ENCODE peak calls at places on chromosome 12, in five cellular contexts. X is IMR-90, Q is K562, J is HepG2, K is H1. N is an unnamed sample.

GRCh38 chr12:89236748-89237428 is 115.4 kb downstream of the DUSP6 start:
- DNase-seq in K (no peak), X (peak), Q (no peak), J (no peak), N (no peak)

GRCh38 chr12:42296503-42297109 is 29.3 kb downstream of the ZCRB1 start:
- DNase-seq in X (no peak), J (peak), Q (peak), K (no peak), N (peak)

GRCh38 chr12:119500209-119500608 is 93.4 kb upstream of the TMEM233 start:
- DNase-seq in J (no peak), Q (peak), X (no peak), K (no peak), N (no peak)

GRCh38 chr12:110917467-110917866 is 2.9 kb downstream of the MYL2 start:
- DNase-seq in J (peak), Q (no peak), X (peak), K (no peak), N (peak)

GRCh38 chr12:59678759-59679411 is 83.1 kb downstream of the SLC16A7 start:
- DNase-seq in J (no peak), X (no peak), K (no peak), Q (no peak), N (no peak)

GRCh38 chr12:45377815-45378214 is 161.9 kb downstream of the ANO6 start:
- DNase-seq in X (no peak), Q (no peak), K (no peak), J (no peak), N (no peak)

GRCh38 chr12:109728921-109729836 is 15.6 kb downstream of the FAM222A start:
- DNase-seq in Q (no peak), J (no peak), K (no peak), X (no peak), N (no peak)

GRCh38 chr12:110670161-110670701 is 18.7 kb downstream of the HVCN1 start:
- DNase-seq in X (no peak), Q (no peak), K (no peak), J (no peak), N (no peak)

GRCh38 chr12:88856201-88856600 is 275.9 kb upstream of the KITLG start:
- DNase-seq in Q (no peak), X (no peak), K (no peak), J (peak), N (no peak)

GRCh38 chr12:4934651-4935050 is 24.9 kb downstream of the KCNA1 start:
- DNase-seq in K (no peak), X (peak), J (no peak), Q (no peak), N (no peak)

GRCh38 chr12:65903680-65904403 is 79.6 kb downstream of the HMGA2 start:
- DNase-seq in J (no peak), K (no peak), Q (no peak), X (no peak), N (no peak)

GRCh38 chr12:95066091-95066855 is 7.1 kb downstream of the NR2C1 start:
- DNase-seq in X (no peak), Q (no peak), J (no peak), K (no peak), N (no peak)

GRCh38 chr12:91204416-91204815 is 21.8 kb upstream of the DCN start:
- DNase-seq in Q (no peak), X (peak), J (no peak), K (no peak), N (no peak)

GRCh38 chr12:56151672-56152131 is 685 bp upstream of the MYL6B start:
- DNase-seq in X (no peak), J (peak), K (no peak), Q (peak), N (peak)

GRCh38 chr12:50242751-50243191 is 40.5 kb downstream of the LIMA1 start:
- DNase-seq in X (peak), K (no peak), Q (no peak), J (no peak), N (no peak)

GRCh38 chr12:1605129-1606020 is 11.0 kb upstream of the FBXL14 start:
- DNase-seq in X (peak), J (peak), K (no peak), Q (peak), N (peak)

GRCh38 chr12:98701166-98701565 is 56.1 kb downstream of the APAF1 start:
- DNase-seq in Q (no peak), X (peak), K (no peak), J (no peak), N (no peak)

GRCh38 chr12:118058881-118059644 is 1.9 kb downstream of the WSB2 start:
- DNase-seq in J (peak), Q (no peak), X (peak), K (no peak), N (no peak)

GRCh38 chr12:63747553-63747952 is 32.2 kb upstream of the RXYLT1 start:
- DNase-seq in Q (no peak), K (no peak), X (no peak), J (no peak), N (no peak)

GRCh38 chr12:42458575-42458974 is 131.0 kb downstream of the PRICKLE1 start:
- DNase-seq in X (no peak), K (no peak), Q (no peak), J (no peak), N (no peak)

GRCh38 chr12:92952394-92952793 is 23.3 kb upstream of the EEA1 start:
- DNase-seq in X (no peak), J (no peak), K (no peak), Q (no peak), N (no peak)

GRCh38 chr12:40325349-40325960 is 100.7 kb downstream of the LRRK2 start:
- DNase-seq in X (peak), Q (peak), K (no peak), J (peak), N (peak)

GRCh38 chr12:114667669-114668150 is 16.3 kb downstream of the TBX3 start:
- DNase-seq in Q (no peak), X (no peak), J (no peak), K (no peak), N (no peak)

GRCh38 chr12:114668905-114669304 is 15.1 kb downstream of the TBX3 start:
- DNase-seq in K (no peak), Q (no peak), J (peak), X (no peak), N (no peak)

GRCh38 chr12:114666746-114667668 is 17.0 kb downstream of the TBX3 start:
- DNase-seq in K (no peak), X (no peak), Q (no peak), J (peak), N (no peak)

GRCh38 chr12:114669501-114670256 is 14.3 kb downstream of the TBX3 start:
- DNase-seq in X (peak), J (peak), Q (no peak), K (no peak), N (no peak)

GRCh38 chr12:114668151-114668891 is 15.7 kb downstream of the TBX3 start:
- DNase-seq in K (peak), J (peak), X (peak), Q (peak), N (peak)
- TF ChIP-seq MAFK in K (no peak), J (no peak), X (no peak), Q (no peak), N (no peak)

GRCh38 chr12:11347810-11348209 is 37.6 kb upstream of the PRB4 start:
- DNase-seq in X (no peak), J (no peak), K (no peak), Q (no peak), N (no peak)
- TF ChIP-seq MAFK in X (no peak), J (no peak), K (no peak), Q (no peak), N (no peak)

GRCh38 chr12:31238764-31239387 is 87.1 kb downstream of the SINHCAF start:
- DNase-seq in Q (peak), K (no peak), J (peak), X (peak), N (peak)
- TF ChIP-seq MAFK in Q (no peak), K (no peak), J (no peak), X (no peak), N (no peak)

DNA sequence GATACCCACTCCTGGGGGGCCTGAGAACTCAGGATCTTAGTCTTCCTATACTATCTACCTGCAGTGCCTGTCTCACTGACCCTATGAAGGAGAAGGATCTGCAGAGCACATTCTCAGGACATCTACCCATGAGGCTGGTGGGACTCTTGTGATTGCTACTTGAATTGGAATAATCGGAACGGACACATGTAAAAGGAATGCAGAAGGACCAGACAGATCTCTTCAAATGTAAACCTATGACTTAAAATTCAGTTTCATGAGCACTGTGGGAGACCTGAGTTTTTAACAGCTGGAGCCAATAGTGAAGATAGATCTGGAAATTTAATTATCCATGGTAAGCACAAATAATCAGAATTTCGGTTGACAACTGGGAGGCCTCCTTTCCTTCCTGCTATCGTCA is 35.2 kb upstream of the CPSF6 start:
- DNase-seq in X (no peak), Q (no peak), K (no peak), J (no peak), N (no peak)
- TF ChIP-seq MAFK in X (no peak), Q (no peak), K (no peak), J (no peak), N (no peak)

DNA sequence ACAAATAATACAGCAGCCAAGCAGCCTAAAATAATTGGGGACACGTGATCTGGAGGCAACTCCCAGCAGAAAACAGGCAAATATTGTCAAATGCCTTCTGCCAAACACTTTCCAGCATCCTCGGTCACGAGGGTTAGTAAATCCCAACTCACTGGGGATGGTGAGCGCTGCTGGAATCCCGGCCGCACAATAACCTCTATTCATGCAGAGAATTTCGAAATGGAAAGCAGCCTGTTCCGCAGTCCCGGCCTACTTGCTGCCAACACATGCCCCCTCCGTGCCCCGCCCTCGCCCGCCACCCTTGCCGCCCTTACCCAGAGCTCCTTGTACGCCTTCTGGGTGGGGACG is 62.2 kb downstream of the RFX4 start:
- DNase-seq in Q (no peak), X (no peak), J (peak), K (no peak), N (no peak)
- TF ChIP-seq MAFK in Q (no peak), X (no peak), J (no peak), K (no peak), N (no peak)

DNA sequence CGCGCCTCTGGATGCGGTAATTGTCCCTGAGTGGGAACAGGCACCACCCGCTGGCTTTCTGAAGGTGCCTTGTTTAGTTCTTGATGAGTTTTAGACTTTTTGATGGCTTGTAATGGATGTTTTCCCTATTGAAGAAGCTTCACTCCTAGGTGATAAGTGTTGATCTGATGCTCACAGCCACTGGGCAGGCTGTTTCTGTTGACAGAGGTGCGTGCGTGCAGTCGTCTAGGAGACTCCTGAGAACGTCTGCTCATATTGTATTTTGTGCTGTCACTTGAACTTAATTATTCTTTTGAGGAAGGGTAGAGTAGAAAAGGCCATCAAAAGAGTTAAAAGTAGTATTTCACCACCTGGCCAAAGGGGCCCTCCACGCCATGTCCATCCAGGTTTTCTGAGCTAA is 70.5 kb downstream of the EP400 start:
- DNase-seq in X (no peak), Q (no peak), K (no peak), J (no peak), N (no peak)
- TF ChIP-seq MAFK in X (no peak), Q (no peak), K (no peak), J (no peak), N (no peak)

DNA sequence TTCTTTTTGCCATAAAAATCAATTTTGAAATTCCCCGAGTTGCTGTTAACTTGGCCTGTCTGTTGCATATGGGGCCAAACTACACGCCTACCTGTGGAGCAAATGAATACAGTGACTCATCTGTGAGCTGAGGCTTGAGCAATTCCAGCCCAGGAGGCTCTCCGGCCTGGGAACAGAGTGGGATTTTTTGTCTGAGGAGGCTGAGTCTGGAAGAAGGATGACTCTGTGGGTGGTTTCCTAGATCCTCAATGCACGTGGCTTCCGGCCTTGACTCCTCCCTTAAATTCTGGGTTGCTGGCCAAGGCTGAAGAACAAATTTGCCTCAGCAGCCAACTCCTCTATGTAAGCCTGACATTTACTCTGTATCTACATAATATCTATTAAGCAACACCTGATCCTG is 124.1 kb downstream of the SSPN start:
- DNase-seq in J (peak), K (peak), Q (no peak), X (peak), N (no peak)
- TF ChIP-seq MAFK in J (no peak), K (no peak), Q (no peak), X (no peak), N (no peak)

DNA sequence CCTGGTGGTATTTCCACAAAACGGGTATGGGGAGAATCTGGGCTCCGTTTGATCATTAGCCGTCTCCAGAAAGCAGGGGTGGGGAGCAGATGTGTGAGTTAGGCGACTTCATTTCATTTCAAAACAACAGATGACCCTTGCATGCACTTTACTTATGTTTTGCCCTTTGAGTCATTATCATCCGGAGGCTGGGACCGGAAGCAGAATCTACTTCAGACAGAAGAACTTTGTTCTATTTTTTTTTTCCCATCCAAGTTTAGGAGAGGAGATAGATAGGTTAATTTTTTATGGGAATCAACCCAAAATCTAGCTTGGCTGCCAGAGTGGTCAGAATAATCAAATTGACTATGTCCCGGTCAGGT is 31.3 kb upstream of the CMAS start:
- DNase-seq in K (no peak), Q (peak), J (no peak), X (peak), N (no peak)
- TF ChIP-seq MAFK in K (no peak), Q (no peak), J (no peak), X (no peak), N (no peak)

GRCh38 chr12:32446306-32447119 is 47.2 kb downstream of the FGD4 start:
- DNase-seq in J (peak), X (no peak), K (no peak), Q (no peak), N (no peak)
- TF ChIP-seq MAFK in J (no peak), X (no peak), K (no peak), Q (no peak), N (no peak)

GRCh38 chr12:113270709-113271009 is 49.4 kb downstream of the TPCN1 start:
- DNase-seq in X (no peak), J (no peak), Q (no peak), K (no peak), N (no peak)
- TF ChIP-seq MAFK in X (no peak), J (no peak), Q (no peak), K (no peak), N (no peak)

N was measured in A549.